ENCODE peak calls at places on chromosomes 11 and 22, in ten cellular contexts. One of them, this sample, is unnamed.

GRCh38 chr22:36213596-36213995 is 12.0 kb upstream of the APOL4 start:
- DNase-seq in IMR-90: no peak
- DNase-seq in stimulated activated CD4-positive, alpha-beta T cell treated with anti-CD3 and anti-CD28 coated beads, TNF-alpha, amount 100 ng/mL, for 1 hour: no peak
- DNase-seq in nephron progenitor cell: no peak
- DNase-seq in fibroblast of lung: no peak
- DNase-seq in SHP77 treated with DMSO at 0.1 percent for 48 hours: no peak
- DNase-seq in LoVo: no peak
- DNase-seq in activated CD8-positive, alpha-beta T cell treated with anti-CD3 and anti-CD28 coated beads for 36 hours: no peak
- DNase-seq in amniotic stem cell: no peak
- DNase-seq in neural crest cell: no peak
- DNase-seq in this sample: no peak

GRCh38 chr11:87150936-87151335 is 113.2 kb downstream of the TMEM135 start:
- DNase-seq in IMR-90: peak
- DNase-seq in stimulated activated CD4-positive, alpha-beta T cell treated with anti-CD3 and anti-CD28 coated beads, TNF-alpha, amount 100 ng/mL, for 1 hour: no peak
- DNase-seq in nephron progenitor cell: no peak
- DNase-seq in fibroblast of lung: peak
- DNase-seq in SHP77 treated with DMSO at 0.1 percent for 48 hours: no peak
- DNase-seq in LoVo: no peak
- DNase-seq in activated CD8-positive, alpha-beta T cell treated with anti-CD3 and anti-CD28 coated beads for 36 hours: no peak
- DNase-seq in amniotic stem cell: no peak
- DNase-seq in neural crest cell: no peak
- DNase-seq in this sample: no peak

GRCh38 chr11:56783448-56784041 is 35.0 kb upstream of the OR9G4 start:
- DNase-seq in IMR-90: peak
- DNase-seq in stimulated activated CD4-positive, alpha-beta T cell treated with anti-CD3 and anti-CD28 coated beads, TNF-alpha, amount 100 ng/mL, for 1 hour: no peak
- DNase-seq in nephron progenitor cell: peak
- DNase-seq in fibroblast of lung: peak
- DNase-seq in SHP77 treated with DMSO at 0.1 percent for 48 hours: no peak
- DNase-seq in LoVo: peak
- DNase-seq in activated CD8-positive, alpha-beta T cell treated with anti-CD3 and anti-CD28 coated beads for 36 hours: no peak
- DNase-seq in amniotic stem cell: peak
- DNase-seq in neural crest cell: peak
- DNase-seq in this sample: peak

GRCh38 chr11:96146765-96147164 is 196.2 kb downstream of the MAML2 start:
- DNase-seq in IMR-90: no peak
- DNase-seq in stimulated activated CD4-positive, alpha-beta T cell treated with anti-CD3 and anti-CD28 coated beads, TNF-alpha, amount 100 ng/mL, for 1 hour: no peak
- DNase-seq in nephron progenitor cell: no peak
- DNase-seq in fibroblast of lung: no peak
- DNase-seq in SHP77 treated with DMSO at 0.1 percent for 48 hours: no peak
- DNase-seq in LoVo: no peak
- DNase-seq in activated CD8-positive, alpha-beta T cell treated with anti-CD3 and anti-CD28 coated beads for 36 hours: no peak
- DNase-seq in amniotic stem cell: no peak
- DNase-seq in neural crest cell: no peak
- DNase-seq in this sample: no peak

GRCh38 chr11:110962907-110963306 is 250.7 kb upstream of the ARHGAP20 start:
- DNase-seq in IMR-90: peak
- DNase-seq in stimulated activated CD4-positive, alpha-beta T cell treated with anti-CD3 and anti-CD28 coated beads, TNF-alpha, amount 100 ng/mL, for 1 hour: no peak
- DNase-seq in nephron progenitor cell: no peak
- DNase-seq in fibroblast of lung: no peak
- DNase-seq in SHP77 treated with DMSO at 0.1 percent for 48 hours: no peak
- DNase-seq in LoVo: no peak
- DNase-seq in activated CD8-positive, alpha-beta T cell treated with anti-CD3 and anti-CD28 coated beads for 36 hours: no peak
- DNase-seq in amniotic stem cell: no peak
- DNase-seq in neural crest cell: no peak
- DNase-seq in this sample: no peak

GRCh38 chr11:130886704-130887103 is 29.6 kb downstream of the SNX19 start:
- DNase-seq in IMR-90: peak
- DNase-seq in stimulated activated CD4-positive, alpha-beta T cell treated with anti-CD3 and anti-CD28 coated beads, TNF-alpha, amount 100 ng/mL, for 1 hour: no peak
- DNase-seq in nephron progenitor cell: no peak
- DNase-seq in fibroblast of lung: no peak
- DNase-seq in SHP77 treated with DMSO at 0.1 percent for 48 hours: no peak
- DNase-seq in LoVo: no peak
- DNase-seq in activated CD8-positive, alpha-beta T cell treated with anti-CD3 and anti-CD28 coated beads for 36 hours: no peak
- DNase-seq in amniotic stem cell: no peak
- DNase-seq in neural crest cell: no peak
- DNase-seq in this sample: no peak

GRCh38 chr11:124942446-124943202 is 6.8 kb upstream of the HEPACAM start:
- DNase-seq in IMR-90: no peak
- DNase-seq in stimulated activated CD4-positive, alpha-beta T cell treated with anti-CD3 and anti-CD28 coated beads, TNF-alpha, amount 100 ng/mL, for 1 hour: no peak
- DNase-seq in nephron progenitor cell: no peak
- DNase-seq in fibroblast of lung: no peak
- DNase-seq in SHP77 treated with DMSO at 0.1 percent for 48 hours: no peak
- DNase-seq in LoVo: no peak
- DNase-seq in activated CD8-positive, alpha-beta T cell treated with anti-CD3 and anti-CD28 coated beads for 36 hours: no peak
- DNase-seq in amniotic stem cell: no peak
- DNase-seq in neural crest cell: no peak
- DNase-seq in this sample: no peak

GRCh38 chr11:46327829-46328228 is 19.4 kb upstream of the DGKZ start:
- DNase-seq in IMR-90: no peak
- DNase-seq in stimulated activated CD4-positive, alpha-beta T cell treated with anti-CD3 and anti-CD28 coated beads, TNF-alpha, amount 100 ng/mL, for 1 hour: no peak
- DNase-seq in nephron progenitor cell: no peak
- DNase-seq in fibroblast of lung: no peak
- DNase-seq in SHP77 treated with DMSO at 0.1 percent for 48 hours: no peak
- DNase-seq in LoVo: no peak
- DNase-seq in activated CD8-positive, alpha-beta T cell treated with anti-CD3 and anti-CD28 coated beads for 36 hours: no peak
- DNase-seq in amniotic stem cell: no peak
- DNase-seq in neural crest cell: no peak
- DNase-seq in this sample: no peak

GRCh38 chr11:69166186-69167115 is 10.7 kb downstream of the SMIM38 start:
- DNase-seq in IMR-90: peak
- DNase-seq in stimulated activated CD4-positive, alpha-beta T cell treated with anti-CD3 and anti-CD28 coated beads, TNF-alpha, amount 100 ng/mL, for 1 hour: no peak
- DNase-seq in nephron progenitor cell: no peak
- DNase-seq in fibroblast of lung: peak
- DNase-seq in SHP77 treated with DMSO at 0.1 percent for 48 hours: peak
- DNase-seq in LoVo: peak
- DNase-seq in activated CD8-positive, alpha-beta T cell treated with anti-CD3 and anti-CD28 coated beads for 36 hours: peak
- DNase-seq in amniotic stem cell: peak
- DNase-seq in neural crest cell: no peak
- DNase-seq in this sample: peak

GRCh38 chr11:121703166-121703565 is 250.4 kb upstream of the SORL1-AS1 start:
- DNase-seq in IMR-90: no peak
- DNase-seq in stimulated activated CD4-positive, alpha-beta T cell treated with anti-CD3 and anti-CD28 coated beads, TNF-alpha, amount 100 ng/mL, for 1 hour: no peak
- DNase-seq in nephron progenitor cell: no peak
- DNase-seq in fibroblast of lung: no peak
- DNase-seq in SHP77 treated with DMSO at 0.1 percent for 48 hours: no peak
- DNase-seq in LoVo: no peak
- DNase-seq in activated CD8-positive, alpha-beta T cell treated with anti-CD3 and anti-CD28 coated beads for 36 hours: no peak
- DNase-seq in amniotic stem cell: no peak
- DNase-seq in neural crest cell: no peak
- DNase-seq in this sample: no peak

GRCh38 chr11:67252831-67253239 is 13.4 kb upstream of the GRK2 start:
- DNase-seq in IMR-90: peak
- DNase-seq in stimulated activated CD4-positive, alpha-beta T cell treated with anti-CD3 and anti-CD28 coated beads, TNF-alpha, amount 100 ng/mL, for 1 hour: no peak
- DNase-seq in nephron progenitor cell: no peak
- DNase-seq in fibroblast of lung: peak
- DNase-seq in SHP77 treated with DMSO at 0.1 percent for 48 hours: no peak
- DNase-seq in LoVo: no peak
- DNase-seq in activated CD8-positive, alpha-beta T cell treated with anti-CD3 and anti-CD28 coated beads for 36 hours: peak
- DNase-seq in amniotic stem cell: no peak
- DNase-seq in neural crest cell: no peak
- DNase-seq in this sample: no peak

GRCh38 chr11:45876401-45876800 is 9.1 kb upstream of the MAPK8IP1 start:
- DNase-seq in IMR-90: no peak
- DNase-seq in stimulated activated CD4-positive, alpha-beta T cell treated with anti-CD3 and anti-CD28 coated beads, TNF-alpha, amount 100 ng/mL, for 1 hour: no peak
- DNase-seq in nephron progenitor cell: no peak
- DNase-seq in fibroblast of lung: no peak
- DNase-seq in SHP77 treated with DMSO at 0.1 percent for 48 hours: no peak
- DNase-seq in LoVo: no peak
- DNase-seq in activated CD8-positive, alpha-beta T cell treated with anti-CD3 and anti-CD28 coated beads for 36 hours: no peak
- DNase-seq in amniotic stem cell: no peak
- DNase-seq in neural crest cell: no peak
- DNase-seq in this sample: no peak

GRCh38 chr22:37675930-37676571 is 615 bp downstream of the LGALS1 start:
- DNase-seq in IMR-90: no peak
- DNase-seq in stimulated activated CD4-positive, alpha-beta T cell treated with anti-CD3 and anti-CD28 coated beads, TNF-alpha, amount 100 ng/mL, for 1 hour: no peak
- DNase-seq in nephron progenitor cell: no peak
- DNase-seq in fibroblast of lung: peak
- DNase-seq in SHP77 treated with DMSO at 0.1 percent for 48 hours: no peak
- DNase-seq in LoVo: no peak
- DNase-seq in activated CD8-positive, alpha-beta T cell treated with anti-CD3 and anti-CD28 coated beads for 36 hours: peak
- DNase-seq in amniotic stem cell: no peak
- DNase-seq in neural crest cell: no peak
- DNase-seq in this sample: no peak

GRCh38 chr11:115581871-115582639 is 77.8 kb upstream of the CADM1 start:
- DNase-seq in IMR-90: peak
- DNase-seq in stimulated activated CD4-positive, alpha-beta T cell treated with anti-CD3 and anti-CD28 coated beads, TNF-alpha, amount 100 ng/mL, for 1 hour: no peak
- DNase-seq in nephron progenitor cell: peak
- DNase-seq in fibroblast of lung: peak
- DNase-seq in SHP77 treated with DMSO at 0.1 percent for 48 hours: peak
- DNase-seq in LoVo: peak
- DNase-seq in activated CD8-positive, alpha-beta T cell treated with anti-CD3 and anti-CD28 coated beads for 36 hours: no peak
- DNase-seq in amniotic stem cell: no peak
- DNase-seq in neural crest cell: no peak
- DNase-seq in this sample: peak

GRCh38 chr11:12871788-12872321 is 137.3 kb upstream of the RASSF10 start:
- DNase-seq in IMR-90: peak
- DNase-seq in stimulated activated CD4-positive, alpha-beta T cell treated with anti-CD3 and anti-CD28 coated beads, TNF-alpha, amount 100 ng/mL, for 1 hour: no peak
- DNase-seq in nephron progenitor cell: no peak
- DNase-seq in fibroblast of lung: peak
- DNase-seq in SHP77 treated with DMSO at 0.1 percent for 48 hours: no peak
- DNase-seq in LoVo: no peak
- DNase-seq in activated CD8-positive, alpha-beta T cell treated with anti-CD3 and anti-CD28 coated beads for 36 hours: no peak
- DNase-seq in amniotic stem cell: no peak
- DNase-seq in neural crest cell: no peak
- DNase-seq in this sample: no peak

GRCh38 chr11:119744577-119744976 is 15.6 kb upstream of the NECTIN1 start:
- DNase-seq in IMR-90: no peak
- DNase-seq in stimulated activated CD4-positive, alpha-beta T cell treated with anti-CD3 and anti-CD28 coated beads, TNF-alpha, amount 100 ng/mL, for 1 hour: no peak
- DNase-seq in nephron progenitor cell: no peak
- DNase-seq in fibroblast of lung: no peak
- DNase-seq in SHP77 treated with DMSO at 0.1 percent for 48 hours: no peak
- DNase-seq in LoVo: no peak
- DNase-seq in activated CD8-positive, alpha-beta T cell treated with anti-CD3 and anti-CD28 coated beads for 36 hours: no peak
- DNase-seq in amniotic stem cell: no peak
- DNase-seq in neural crest cell: no peak
- DNase-seq in this sample: no peak

GRCh38 chr22:26956346-26956745 is 299.0 kb downstream of the MIAT start:
- DNase-seq in IMR-90: no peak
- DNase-seq in stimulated activated CD4-positive, alpha-beta T cell treated with anti-CD3 and anti-CD28 coated beads, TNF-alpha, amount 100 ng/mL, for 1 hour: no peak
- DNase-seq in nephron progenitor cell: no peak
- DNase-seq in fibroblast of lung: peak
- DNase-seq in SHP77 treated with DMSO at 0.1 percent for 48 hours: no peak
- DNase-seq in LoVo: no peak
- DNase-seq in activated CD8-positive, alpha-beta T cell treated with anti-CD3 and anti-CD28 coated beads for 36 hours: no peak
- DNase-seq in amniotic stem cell: no peak
- DNase-seq in neural crest cell: no peak
- DNase-seq in this sample: no peak

GRCh38 chr11:65859812-65860277 is 388 bp upstream of the MUS81 start:
- DNase-seq in IMR-90: no peak
- DNase-seq in stimulated activated CD4-positive, alpha-beta T cell treated with anti-CD3 and anti-CD28 coated beads, TNF-alpha, amount 100 ng/mL, for 1 hour: no peak
- DNase-seq in nephron progenitor cell: no peak
- DNase-seq in fibroblast of lung: no peak
- DNase-seq in SHP77 treated with DMSO at 0.1 percent for 48 hours: no peak
- DNase-seq in LoVo: no peak
- DNase-seq in activated CD8-positive, alpha-beta T cell treated with anti-CD3 and anti-CD28 coated beads for 36 hours: no peak
- DNase-seq in amniotic stem cell: no peak
- DNase-seq in neural crest cell: no peak
- DNase-seq in this sample: no peak

GRCh38 chr11:73818838-73819237 is 31.2 kb downstream of the MRPL48 start:
- DNase-seq in IMR-90: peak
- DNase-seq in stimulated activated CD4-positive, alpha-beta T cell treated with anti-CD3 and anti-CD28 coated beads, TNF-alpha, amount 100 ng/mL, for 1 hour: no peak
- DNase-seq in nephron progenitor cell: no peak
- DNase-seq in fibroblast of lung: peak
- DNase-seq in SHP77 treated with DMSO at 0.1 percent for 48 hours: no peak
- DNase-seq in LoVo: no peak
- DNase-seq in activated CD8-positive, alpha-beta T cell treated with anti-CD3 and anti-CD28 coated beads for 36 hours: no peak
- DNase-seq in amniotic stem cell: no peak
- DNase-seq in neural crest cell: no peak
- DNase-seq in this sample: no peak

GRCh38 chr11:27088353-27088752 is 47.7 kb downstream of the BBOX1 start:
- DNase-seq in IMR-90: no peak
- DNase-seq in stimulated activated CD4-positive, alpha-beta T cell treated with anti-CD3 and anti-CD28 coated beads, TNF-alpha, amount 100 ng/mL, for 1 hour: no peak
- DNase-seq in nephron progenitor cell: no peak
- DNase-seq in fibroblast of lung: peak
- DNase-seq in SHP77 treated with DMSO at 0.1 percent for 48 hours: peak
- DNase-seq in LoVo: no peak
- DNase-seq in activated CD8-positive, alpha-beta T cell treated with anti-CD3 and anti-CD28 coated beads for 36 hours: no peak
- DNase-seq in amniotic stem cell: no peak
- DNase-seq in neural crest cell: no peak
- DNase-seq in this sample: no peak

GRCh38 chr22:17734197-17734596 is 40.1 kb downstream of the BID start:
- DNase-seq in IMR-90: peak
- DNase-seq in stimulated activated CD4-positive, alpha-beta T cell treated with anti-CD3 and anti-CD28 coated beads, TNF-alpha, amount 100 ng/mL, for 1 hour: no peak
- DNase-seq in nephron progenitor cell: no peak
- DNase-seq in fibroblast of lung: peak
- DNase-seq in SHP77 treated with DMSO at 0.1 percent for 48 hours: no peak
- DNase-seq in LoVo: no peak
- DNase-seq in activated CD8-positive, alpha-beta T cell treated with anti-CD3 and anti-CD28 coated beads for 36 hours: peak
- DNase-seq in amniotic stem cell: no peak
- DNase-seq in neural crest cell: no peak
- DNase-seq in this sample: no peak

GRCh38 chr11:8785457-8785856 is 102.9 kb downstream of the RPL27A start:
- DNase-seq in IMR-90: no peak
- DNase-seq in stimulated activated CD4-positive, alpha-beta T cell treated with anti-CD3 and anti-CD28 coated beads, TNF-alpha, amount 100 ng/mL, for 1 hour: no peak
- DNase-seq in nephron progenitor cell: no peak
- DNase-seq in fibroblast of lung: no peak
- DNase-seq in SHP77 treated with DMSO at 0.1 percent for 48 hours: no peak
- DNase-seq in LoVo: no peak
- DNase-seq in activated CD8-positive, alpha-beta T cell treated with anti-CD3 and anti-CD28 coated beads for 36 hours: no peak
- DNase-seq in amniotic stem cell: no peak
- DNase-seq in neural crest cell: no peak
- DNase-seq in this sample: no peak

GRCh38 chr11:69239320-69240040 is 54.5 kb upstream of the MYEOV start:
- DNase-seq in IMR-90: no peak
- DNase-seq in stimulated activated CD4-positive, alpha-beta T cell treated with anti-CD3 and anti-CD28 coated beads, TNF-alpha, amount 100 ng/mL, for 1 hour: no peak
- DNase-seq in nephron progenitor cell: no peak
- DNase-seq in fibroblast of lung: no peak
- DNase-seq in SHP77 treated with DMSO at 0.1 percent for 48 hours: no peak
- DNase-seq in LoVo: no peak
- DNase-seq in activated CD8-positive, alpha-beta T cell treated with anti-CD3 and anti-CD28 coated beads for 36 hours: no peak
- DNase-seq in amniotic stem cell: no peak
- DNase-seq in neural crest cell: no peak
- DNase-seq in this sample: no peak

GRCh38 chr22:21876486-21877176 is 9.2 kb upstream of the MAPK1 start:
- DNase-seq in IMR-90: peak
- DNase-seq in stimulated activated CD4-positive, alpha-beta T cell treated with anti-CD3 and anti-CD28 coated beads, TNF-alpha, amount 100 ng/mL, for 1 hour: no peak
- DNase-seq in nephron progenitor cell: no peak
- DNase-seq in fibroblast of lung: peak
- DNase-seq in SHP77 treated with DMSO at 0.1 percent for 48 hours: no peak
- DNase-seq in LoVo: no peak
- DNase-seq in activated CD8-positive, alpha-beta T cell treated with anti-CD3 and anti-CD28 coated beads for 36 hours: peak
- DNase-seq in amniotic stem cell: no peak
- DNase-seq in neural crest cell: no peak
- DNase-seq in this sample: no peak

GRCh38 chr22:20236052-20236717 is 31.9 kb downstream of the RTN4R start:
- DNase-seq in IMR-90: no peak
- DNase-seq in stimulated activated CD4-positive, alpha-beta T cell treated with anti-CD3 and anti-CD28 coated beads, TNF-alpha, amount 100 ng/mL, for 1 hour: no peak
- DNase-seq in nephron progenitor cell: no peak
- DNase-seq in fibroblast of lung: no peak
- DNase-seq in SHP77 treated with DMSO at 0.1 percent for 48 hours: no peak
- DNase-seq in LoVo: no peak
- DNase-seq in activated CD8-positive, alpha-beta T cell treated with anti-CD3 and anti-CD28 coated beads for 36 hours: no peak
- DNase-seq in amniotic stem cell: no peak
- DNase-seq in neural crest cell: no peak
- DNase-seq in this sample: no peak

GRCh38 chr11:69918938-69919650 is 99.9 kb upstream of the FGF3 start:
- DNase-seq in IMR-90: peak
- DNase-seq in stimulated activated CD4-positive, alpha-beta T cell treated with anti-CD3 and anti-CD28 coated beads, TNF-alpha, amount 100 ng/mL, for 1 hour: no peak
- DNase-seq in nephron progenitor cell: peak
- DNase-seq in fibroblast of lung: peak
- DNase-seq in SHP77 treated with DMSO at 0.1 percent for 48 hours: peak
- DNase-seq in LoVo: peak
- DNase-seq in activated CD8-positive, alpha-beta T cell treated with anti-CD3 and anti-CD28 coated beads for 36 hours: peak
- DNase-seq in amniotic stem cell: peak
- DNase-seq in neural crest cell: peak
- DNase-seq in this sample: peak

GRCh38 chr22:29245626-29246385 is 22.0 kb downstream of the RHBDD3 start:
- DNase-seq in IMR-90: peak
- DNase-seq in stimulated activated CD4-positive, alpha-beta T cell treated with anti-CD3 and anti-CD28 coated beads, TNF-alpha, amount 100 ng/mL, for 1 hour: peak
- DNase-seq in nephron progenitor cell: peak
- DNase-seq in fibroblast of lung: peak
- DNase-seq in SHP77 treated with DMSO at 0.1 percent for 48 hours: no peak
- DNase-seq in LoVo: peak
- DNase-seq in activated CD8-positive, alpha-beta T cell treated with anti-CD3 and anti-CD28 coated beads for 36 hours: peak
- DNase-seq in amniotic stem cell: peak
- DNase-seq in neural crest cell: peak
- DNase-seq in this sample: peak

GRCh38 chr11:46308632-46309419 is 31.4 kb downstream of the CREB3L1 start:
- DNase-seq in IMR-90: peak
- DNase-seq in stimulated activated CD4-positive, alpha-beta T cell treated with anti-CD3 and anti-CD28 coated beads, TNF-alpha, amount 100 ng/mL, for 1 hour: no peak
- DNase-seq in nephron progenitor cell: peak
- DNase-seq in fibroblast of lung: peak
- DNase-seq in SHP77 treated with DMSO at 0.1 percent for 48 hours: no peak
- DNase-seq in LoVo: peak
- DNase-seq in activated CD8-positive, alpha-beta T cell treated with anti-CD3 and anti-CD28 coated beads for 36 hours: peak
- DNase-seq in amniotic stem cell: peak
- DNase-seq in neural crest cell: peak
- DNase-seq in this sample: peak

This sample was measured in HEK293T.